ENCODE peak calls at places on chromosomes 5 and 9, in nine cellular contexts. One of them, this sample, is unnamed.
A peak's percentile ranks its signal among the peaks of the same experiment; 100 is the strongest.

GRCh38 chr5:669111-669841 is 23.9 kb downstream of the TPPP start:
- DNase-seq in mesenchymal stem cell: peak; percentile 73
- DNase-seq in GM18507: no peak
- DNase-seq in transverse colon: peak; percentile 49
- DNase-seq in skeletal muscle cell: no peak
- DNase-seq in HCT116: no peak
- DNase-seq in AG08396: peak; percentile 61
- DNase-seq in globus pallidus: peak; percentile 99
- DNase-seq in GM10248: peak; percentile 58
- DNase-seq in this sample: no peak

GRCh38 chr5:76351577-76351976 is 51.5 kb upstream of the IQGAP2 start:
- DNase-seq in mesenchymal stem cell: no peak
- DNase-seq in GM18507: peak; percentile 49
- DNase-seq in transverse colon: no peak
- DNase-seq in skeletal muscle cell: no peak
- DNase-seq in HCT116: no peak
- DNase-seq in AG08396: no peak
- DNase-seq in globus pallidus: no peak
- DNase-seq in GM10248: peak; percentile 75
- DNase-seq in this sample: no peak

GRCh38 chr9:87635656-87636501 is 90.0 kb upstream of the CTSL start:
- DNase-seq in mesenchymal stem cell: no peak
- DNase-seq in GM18507: no peak
- DNase-seq in transverse colon: no peak
- DNase-seq in skeletal muscle cell: no peak
- DNase-seq in HCT116: no peak
- DNase-seq in AG08396: no peak
- DNase-seq in globus pallidus: no peak
- DNase-seq in GM10248: no peak
- DNase-seq in this sample: no peak

GRCh38 chr5:24222866-24223265 is 421.9 kb downstream of the CDH10 start:
- DNase-seq in mesenchymal stem cell: no peak
- DNase-seq in GM18507: no peak
- DNase-seq in transverse colon: no peak
- DNase-seq in skeletal muscle cell: peak; percentile 17
- DNase-seq in HCT116: no peak
- DNase-seq in AG08396: no peak
- DNase-seq in globus pallidus: no peak
- DNase-seq in GM10248: no peak
- DNase-seq in this sample: no peak

GRCh38 chr5:69213513-69214215 is 21.0 kb upstream of the CDK7 start:
- DNase-seq in mesenchymal stem cell: peak; percentile 17
- DNase-seq in GM18507: no peak
- DNase-seq in transverse colon: no peak
- DNase-seq in skeletal muscle cell: no peak
- DNase-seq in HCT116: no peak
- DNase-seq in AG08396: peak; percentile 31
- DNase-seq in globus pallidus: no peak
- DNase-seq in GM10248: no peak
- DNase-seq in this sample: no peak

GRCh38 chr9:32551491-32552049 is 557 bp upstream of the SMIM27 start:
- DNase-seq in mesenchymal stem cell: peak; percentile 70
- DNase-seq in GM18507: no peak
- DNase-seq in transverse colon: peak; percentile 47
- DNase-seq in skeletal muscle cell: no peak
- DNase-seq in HCT116: peak; percentile 7
- DNase-seq in AG08396: peak; percentile 21
- DNase-seq in globus pallidus: peak; percentile 65
- DNase-seq in GM10248: peak; percentile 29
- DNase-seq in this sample: no peak

GRCh38 chr5:163619951-163620350 is 114.5 kb downstream of the MAT2B start:
- DNase-seq in mesenchymal stem cell: no peak
- DNase-seq in GM18507: no peak
- DNase-seq in transverse colon: no peak
- DNase-seq in skeletal muscle cell: no peak
- DNase-seq in HCT116: no peak
- DNase-seq in AG08396: no peak
- DNase-seq in globus pallidus: no peak
- DNase-seq in GM10248: no peak
- DNase-seq in this sample: no peak

GRCh38 chr9:113560621-113560915 is 97.0 kb downstream of the RGS3 start:
- DNase-seq in mesenchymal stem cell: no peak
- DNase-seq in GM18507: no peak
- DNase-seq in transverse colon: no peak
- DNase-seq in skeletal muscle cell: no peak
- DNase-seq in HCT116: no peak
- DNase-seq in AG08396: no peak
- DNase-seq in globus pallidus: no peak
- DNase-seq in GM10248: no peak
- DNase-seq in this sample: no peak

GRCh38 chr5:147481376-147481775 is 28.5 kb downstream of the DPYSL3 start:
- DNase-seq in mesenchymal stem cell: peak; percentile 83
- DNase-seq in GM18507: no peak
- DNase-seq in transverse colon: no peak
- DNase-seq in skeletal muscle cell: peak; percentile 75
- DNase-seq in HCT116: no peak
- DNase-seq in AG08396: no peak
- DNase-seq in globus pallidus: no peak
- DNase-seq in GM10248: no peak
- DNase-seq in this sample: no peak

GRCh38 chr5:135373747-135374515 is 25.1 kb downstream of the MACROH2A1 start:
- DNase-seq in mesenchymal stem cell: no peak
- DNase-seq in GM18507: no peak
- DNase-seq in transverse colon: no peak
- DNase-seq in skeletal muscle cell: no peak
- DNase-seq in HCT116: no peak
- DNase-seq in AG08396: no peak
- DNase-seq in globus pallidus: no peak
- DNase-seq in GM10248: no peak
- DNase-seq in this sample: no peak

GRCh38 chr5:36060516-36060885 is 6.2 kb downstream of the UGT3A2 start:
- DNase-seq in mesenchymal stem cell: no peak
- DNase-seq in GM18507: no peak
- DNase-seq in transverse colon: no peak
- DNase-seq in skeletal muscle cell: no peak
- DNase-seq in HCT116: peak; percentile 16
- DNase-seq in AG08396: no peak
- DNase-seq in globus pallidus: no peak
- DNase-seq in GM10248: no peak
- DNase-seq in this sample: no peak

GRCh38 chr5:38675443-38675842 is 119.0 kb upstream of the LIFR start:
- DNase-seq in mesenchymal stem cell: no peak
- DNase-seq in GM18507: no peak
- DNase-seq in transverse colon: no peak
- DNase-seq in skeletal muscle cell: no peak
- DNase-seq in HCT116: no peak
- DNase-seq in AG08396: no peak
- DNase-seq in globus pallidus: no peak
- DNase-seq in GM10248: no peak
- DNase-seq in this sample: no peak

GRCh38 chr5:126003309-126003708 is 419.9 kb upstream of the GRAMD2B start:
- DNase-seq in mesenchymal stem cell: peak; percentile 26
- DNase-seq in GM18507: no peak
- DNase-seq in transverse colon: no peak
- DNase-seq in skeletal muscle cell: peak; percentile 88
- DNase-seq in HCT116: no peak
- DNase-seq in AG08396: peak; percentile 31
- DNase-seq in globus pallidus: peak; percentile 33
- DNase-seq in GM10248: no peak
- DNase-seq in this sample: no peak

GRCh38 chr9:116190997-116191396 is 37.4 kb downstream of the PAPPA start:
- DNase-seq in mesenchymal stem cell: peak; percentile 87
- DNase-seq in GM18507: no peak
- DNase-seq in transverse colon: no peak
- DNase-seq in skeletal muscle cell: peak; percentile 77
- DNase-seq in HCT116: no peak
- DNase-seq in AG08396: peak; percentile 61
- DNase-seq in globus pallidus: no peak
- DNase-seq in GM10248: no peak
- DNase-seq in this sample: no peak

GRCh38 chr9:110842169-110842568 is 173.6 kb downstream of the MUSK start:
- DNase-seq in mesenchymal stem cell: no peak
- DNase-seq in GM18507: no peak
- DNase-seq in transverse colon: no peak
- DNase-seq in skeletal muscle cell: no peak
- DNase-seq in HCT116: peak; percentile 40
- DNase-seq in AG08396: no peak
- DNase-seq in globus pallidus: no peak
- DNase-seq in GM10248: no peak
- DNase-seq in this sample: no peak

GRCh38 chr5:14105717-14106435 is 37.3 kb upstream of the TRIO start:
- DNase-seq in mesenchymal stem cell: peak; percentile 85
- DNase-seq in GM18507: no peak
- DNase-seq in transverse colon: no peak
- DNase-seq in skeletal muscle cell: peak; percentile 77
- DNase-seq in HCT116: peak; percentile 67
- DNase-seq in AG08396: peak; percentile 55
- DNase-seq in globus pallidus: no peak
- DNase-seq in GM10248: no peak
- DNase-seq in this sample: no peak

GRCh38 chr5:168404366-168404765 is 81.9 kb upstream of the RARS1 start:
- DNase-seq in mesenchymal stem cell: peak; percentile 95
- DNase-seq in GM18507: no peak
- DNase-seq in transverse colon: no peak
- DNase-seq in skeletal muscle cell: peak; percentile 94
- DNase-seq in HCT116: no peak
- DNase-seq in AG08396: peak; percentile 77
- DNase-seq in globus pallidus: peak; percentile 68
- DNase-seq in GM10248: no peak
- DNase-seq in this sample: no peak

GRCh38 chr5:55173696-55174101 is 722 bp upstream of the CDC20B start:
- DNase-seq in mesenchymal stem cell: no peak
- DNase-seq in GM18507: no peak
- DNase-seq in transverse colon: no peak
- DNase-seq in skeletal muscle cell: no peak
- DNase-seq in HCT116: no peak
- DNase-seq in AG08396: no peak
- DNase-seq in globus pallidus: no peak
- DNase-seq in GM10248: no peak
- DNase-seq in this sample: no peak

GRCh38 chr5:163352531-163352930 is 84.9 kb upstream of the CCNG1 start:
- DNase-seq in mesenchymal stem cell: no peak
- DNase-seq in GM18507: no peak
- DNase-seq in transverse colon: no peak
- DNase-seq in skeletal muscle cell: no peak
- DNase-seq in HCT116: no peak
- DNase-seq in AG08396: no peak
- DNase-seq in globus pallidus: no peak
- DNase-seq in GM10248: no peak
- DNase-seq in this sample: no peak

GRCh38 chr5:157290156-157290980 is 24.4 kb downstream of the CYFIP2 start:
- DNase-seq in mesenchymal stem cell: peak; percentile 70
- DNase-seq in GM18507: no peak
- DNase-seq in transverse colon: no peak
- DNase-seq in skeletal muscle cell: peak; percentile 32
- DNase-seq in HCT116: no peak
- DNase-seq in AG08396: peak; percentile 46
- DNase-seq in globus pallidus: no peak
- DNase-seq in GM10248: no peak
- DNase-seq in this sample: no peak

GRCh38 chr9:137314561-137315560 is 12.8 kb upstream of the NRARP start:
- DNase-seq in mesenchymal stem cell: no peak
- DNase-seq in GM18507: no peak
- DNase-seq in transverse colon: no peak
- DNase-seq in skeletal muscle cell: no peak
- DNase-seq in HCT116: no peak
- DNase-seq in AG08396: peak; percentile 16
- DNase-seq in globus pallidus: no peak
- DNase-seq in GM10248: peak; percentile 23
- DNase-seq in this sample: peak; percentile 57

GRCh38 chr5:111116550-111116949 is 24.4 kb downstream of the WDR36 start:
- DNase-seq in mesenchymal stem cell: no peak
- DNase-seq in GM18507: no peak
- DNase-seq in transverse colon: no peak
- DNase-seq in skeletal muscle cell: no peak
- DNase-seq in HCT116: no peak
- DNase-seq in AG08396: no peak
- DNase-seq in globus pallidus: no peak
- DNase-seq in GM10248: no peak
- DNase-seq in this sample: no peak

GRCh38 chr5:156149203-156149602 is 177.8 kb upstream of the SGCD start:
- DNase-seq in mesenchymal stem cell: no peak
- DNase-seq in GM18507: no peak
- DNase-seq in transverse colon: no peak
- DNase-seq in skeletal muscle cell: no peak
- DNase-seq in HCT116: no peak
- DNase-seq in AG08396: no peak
- DNase-seq in globus pallidus: no peak
- DNase-seq in GM10248: no peak
- DNase-seq in this sample: no peak

GRCh38 chr5:129431406-129431805 is 28.7 kb upstream of the ADAMTS19 start:
- DNase-seq in mesenchymal stem cell: peak; percentile 24
- DNase-seq in GM18507: no peak
- DNase-seq in transverse colon: no peak
- DNase-seq in skeletal muscle cell: no peak
- DNase-seq in HCT116: no peak
- DNase-seq in AG08396: no peak
- DNase-seq in globus pallidus: no peak
- DNase-seq in GM10248: no peak
- DNase-seq in this sample: no peak

GRCh38 chr5:81268797-81269196 is 32.6 kb upstream of the ZCCHC9 start:
- DNase-seq in mesenchymal stem cell: peak; percentile 84
- DNase-seq in GM18507: no peak
- DNase-seq in transverse colon: no peak
- DNase-seq in skeletal muscle cell: peak; percentile 64
- DNase-seq in HCT116: peak; percentile 38
- DNase-seq in AG08396: peak; percentile 72
- DNase-seq in globus pallidus: no peak
- DNase-seq in GM10248: no peak
- DNase-seq in this sample: no peak

GRCh38 chr9:132451276-132451675 is 41.3 kb downstream of the CFAP77 start:
- DNase-seq in mesenchymal stem cell: no peak
- DNase-seq in GM18507: no peak
- DNase-seq in transverse colon: no peak
- DNase-seq in skeletal muscle cell: no peak
- DNase-seq in HCT116: no peak
- DNase-seq in AG08396: no peak
- DNase-seq in globus pallidus: no peak
- DNase-seq in GM10248: no peak
- DNase-seq in this sample: no peak

GRCh38 chr9:93594041-93594756 is 17.8 kb downstream of the PHF2 start:
- DNase-seq in mesenchymal stem cell: no peak
- DNase-seq in GM18507: no peak
- DNase-seq in transverse colon: peak; percentile 90
- DNase-seq in skeletal muscle cell: no peak
- DNase-seq in HCT116: no peak
- DNase-seq in AG08396: no peak
- DNase-seq in globus pallidus: no peak
- DNase-seq in GM10248: no peak
- DNase-seq in this sample: no peak

GRCh38 chr5:71563161-71563560 is 24.0 kb upstream of the MCCC2 start:
- DNase-seq in mesenchymal stem cell: no peak
- DNase-seq in GM18507: no peak
- DNase-seq in transverse colon: no peak
- DNase-seq in skeletal muscle cell: no peak
- DNase-seq in HCT116: no peak
- DNase-seq in AG08396: no peak
- DNase-seq in globus pallidus: no peak
- DNase-seq in GM10248: no peak
- DNase-seq in this sample: no peak

GRCh38 chr9:8364021-8364782 is 564.6 kb upstream of the DMAC1 start:
- DNase-seq in mesenchymal stem cell: no peak
- DNase-seq in GM18507: no peak
- DNase-seq in transverse colon: no peak
- DNase-seq in skeletal muscle cell: no peak
- DNase-seq in HCT116: no peak
- DNase-seq in AG08396: no peak
- DNase-seq in globus pallidus: peak; percentile 81
- DNase-seq in GM10248: no peak
- DNase-seq in this sample: no peak

GRCh38 chr9:93098236-93098946 is 2.4 kb downstream of the CARD19 start:
- DNase-seq in mesenchymal stem cell: peak; percentile 97
- DNase-seq in GM18507: no peak
- DNase-seq in transverse colon: peak; percentile 82
- DNase-seq in skeletal muscle cell: peak; percentile 97
- DNase-seq in HCT116: peak; percentile 65
- DNase-seq in AG08396: peak; percentile 93
- DNase-seq in globus pallidus: peak; percentile 75
- DNase-seq in GM10248: no peak
- DNase-seq in this sample: peak; percentile 90

GRCh38 chr5:77679791-77680190 is 41.3 kb upstream of the OTP start:
- DNase-seq in mesenchymal stem cell: peak; percentile 22
- DNase-seq in GM18507: no peak
- DNase-seq in transverse colon: no peak
- DNase-seq in skeletal muscle cell: peak; percentile 42
- DNase-seq in HCT116: no peak
- DNase-seq in AG08396: no peak
- DNase-seq in globus pallidus: no peak
- DNase-seq in GM10248: no peak
- DNase-seq in this sample: no peak

This sample was measured in right lobe of liver.